ENCODE peak calls at places on chromosome 1, in nine cellular contexts. A, E, P, Z, V, C, B, L and M are unnamed samples.

GRCh38 chr1:16218014-16218673 is 5.7 kb upstream of the ARHGEF19 start:
- DNase-seq in A (no peak), E (no peak), P (no peak), Z (no peak), V (no peak), C (no peak), B (no peak), L (no peak), M (no peak)

GRCh38 chr1:156600733-156601121 is 552 bp downstream of the GPATCH4 start:
- DNase-seq in A (peak; percentile 38), E (no peak), P (no peak), Z (no peak), V (peak; percentile 51), C (no peak), B (no peak), L (no peak), M (no peak)

GRCh38 chr1:43225168-43225567 is 44.6 kb upstream of the TMEM125 start:
- DNase-seq in A (peak; percentile 54), E (no peak), P (no peak), Z (no peak), V (peak; percentile 53), C (no peak), B (no peak), L (no peak), M (no peak)

GRCh38 chr1:19339199-19339861 is 27.2 kb downstream of the SLC66A1 start:
- DNase-seq in A (no peak), E (no peak), P (no peak), Z (no peak), V (no peak), C (no peak), B (no peak), L (no peak), M (no peak)

GRCh38 chr1:231612393-231613089 is 14.0 kb upstream of the DISC1 start:
- DNase-seq in A (no peak), E (peak; percentile 42), P (peak; percentile 38), Z (no peak), V (no peak), C (peak; percentile 43), B (no peak), L (no peak), M (no peak)

GRCh38 chr1:180309338-180309737 is 79.3 kb downstream of the LHX4 start:
- DNase-seq in A (peak; percentile 79), E (no peak), P (no peak), Z (no peak), V (peak; percentile 73), C (no peak), B (no peak), L (peak; percentile 74), M (no peak)

GRCh38 chr1:85282424-85282823 is 6.0 kb upstream of the BCL10 start:
- DNase-seq in A (peak; percentile 48), E (no peak), P (no peak), Z (no peak), V (no peak), C (no peak), B (no peak), L (no peak), M (no peak)

GRCh38 chr1:193581338-193581737 is 394.9 kb upstream of the B3GALT2 start:
- DNase-seq in A (no peak), E (no peak), P (no peak), Z (no peak), V (no peak), C (no peak), B (peak; percentile 28), L (no peak), M (no peak)

GRCh38 chr1:226722901-226723639 is 16.0 kb downstream of the ITPKB start:
- DNase-seq in A (no peak), E (no peak), P (no peak), Z (no peak), V (no peak), C (no peak), B (no peak), L (no peak), M (no peak)

GRCh38 chr1:29793101-29793546 is 556.8 kb downstream of the PTPRU start:
- DNase-seq in A (peak; percentile 74), E (peak; percentile 75), P (peak; percentile 62), Z (peak; percentile 50), V (peak; percentile 74), C (peak; percentile 51), B (peak; percentile 68), L (peak; percentile 72), M (peak; percentile 75)

GRCh38 chr1:12496154-12496961 is 121.7 kb downstream of the DHRS3 start:
- DNase-seq in A (no peak), E (no peak), P (no peak), Z (no peak), V (no peak), C (no peak), B (no peak), L (no peak), M (no peak)